ENCODE peak calls at places on chromosome 10, in ten cellular contexts. Y, L, E, C, X, W, S, T, M and O are unnamed samples.
A peak's percentile ranks its signal among the peaks of the same experiment; 100 is the strongest.

GRCh38 chr10:31694929-31695837 is 233.4 kb downstream of the ARHGAP12 start:
- DNase-seq in W (no peak), Y (no peak), E (no peak), C (peak; percentile 18), L (no peak), M (no peak), S (no peak), T (no peak), X (no peak), O (no peak)

GRCh38 chr10:71782917-71783490 is 9.7 kb upstream of the VSIR start:
- DNase-seq in X (no peak), Y (peak; percentile 56), W (no peak), E (no peak), C (no peak), M (no peak), L (no peak), S (no peak), T (no peak), O (no peak)

GRCh38 chr10:10528563-10528910 is 489.1 kb upstream of the CELF2 start:
- DNase-seq in L (no peak), T (no peak), C (peak; percentile 31), X (peak; percentile 24), W (no peak), S (no peak), Y (no peak), M (no peak), E (no peak), O (peak; percentile 66)

GRCh38 chr10:94423627-94424026 is 21.3 kb downstream of the TBC1D12 start:
- DNase-seq in L (no peak), C (peak; percentile 86), W (no peak), S (no peak), Y (no peak), E (no peak), X (peak; percentile 50), M (peak; percentile 38), T (no peak), O (peak; percentile 74)

GRCh38 chr10:86389441-86390193 is 23.0 kb upstream of the GRID1 start:
- DNase-seq in W (no peak), C (no peak), Y (no peak), S (peak; percentile 67), X (peak; percentile 19), M (no peak), L (no peak), T (peak; percentile 36), E (peak; percentile 96), O (peak; percentile 41)

GRCh38 chr10:56370217-56371113 is 9.4 kb upstream of the ZWINT start:
- DNase-seq in Y (no peak), L (no peak), T (no peak), E (peak; percentile 53), X (no peak), W (no peak), C (no peak), S (no peak), M (no peak), O (no peak)

GRCh38 chr10:810351-810846 is 120.9 kb upstream of the DIP2C start:
- DNase-seq in L (no peak), Y (no peak), M (no peak), C (no peak), X (peak; percentile 20), T (no peak), W (no peak), S (no peak), E (peak; percentile 83), O (peak; percentile 49)

GRCh38 chr10:96896884-96897589 is 64.9 kb downstream of the LCOR start:
- DNase-seq in X (no peak), C (peak; percentile 15), E (no peak), Y (no peak), M (no peak), W (no peak), L (no peak), S (no peak), T (no peak), O (no peak)

GRCh38 chr10:5534880-5535856 is 10.4 kb downstream of the CALML3 start:
- DNase-seq in X (peak; percentile 88), L (no peak), M (peak; percentile 49), W (peak; percentile 85), T (no peak), C (peak; percentile 38), S (peak; percentile 56), Y (no peak), E (peak; percentile 12), O (peak; percentile 92)

GRCh38 chr10:102645388-102645740 is 1.1 kb downstream of the TRIM8 start:
- DNase-seq in M (no peak), Y (peak; percentile 89), W (no peak), C (peak; percentile 67), E (peak; percentile 77), T (peak; percentile 75), L (peak; percentile 43), X (no peak), S (peak; percentile 93), O (no peak)

GRCh38 chr10:44071479-44071878 is 313.4 kb downstream of the CXCL12 start:
- DNase-seq in M (peak; percentile 76), L (no peak), T (no peak), C (peak; percentile 80), X (peak; percentile 96), Y (no peak), S (no peak), W (peak; percentile 85), E (no peak), O (peak; percentile 13)

GRCh38 chr10:112446855-112447691 is at the start of the genes VTI1A and ZDHHC6:
- DNase-seq in E (peak; percentile 94), M (peak; percentile 61), W (peak; percentile 46), C (peak; percentile 85), X (peak; percentile 88), L (peak; percentile 58), Y (peak; percentile 89), T (peak; percentile 87), S (peak; percentile 90), O (peak; percentile 86)
- TF ChIP-seq CTCF in E (peak; percentile 41), M (peak; percentile 43), W (peak; percentile 29), C (peak; percentile 24), X (peak; percentile 33), L (peak; percentile 33), Y (no peak), T (no peak), S (no peak), O (peak; percentile 43)

DNA sequence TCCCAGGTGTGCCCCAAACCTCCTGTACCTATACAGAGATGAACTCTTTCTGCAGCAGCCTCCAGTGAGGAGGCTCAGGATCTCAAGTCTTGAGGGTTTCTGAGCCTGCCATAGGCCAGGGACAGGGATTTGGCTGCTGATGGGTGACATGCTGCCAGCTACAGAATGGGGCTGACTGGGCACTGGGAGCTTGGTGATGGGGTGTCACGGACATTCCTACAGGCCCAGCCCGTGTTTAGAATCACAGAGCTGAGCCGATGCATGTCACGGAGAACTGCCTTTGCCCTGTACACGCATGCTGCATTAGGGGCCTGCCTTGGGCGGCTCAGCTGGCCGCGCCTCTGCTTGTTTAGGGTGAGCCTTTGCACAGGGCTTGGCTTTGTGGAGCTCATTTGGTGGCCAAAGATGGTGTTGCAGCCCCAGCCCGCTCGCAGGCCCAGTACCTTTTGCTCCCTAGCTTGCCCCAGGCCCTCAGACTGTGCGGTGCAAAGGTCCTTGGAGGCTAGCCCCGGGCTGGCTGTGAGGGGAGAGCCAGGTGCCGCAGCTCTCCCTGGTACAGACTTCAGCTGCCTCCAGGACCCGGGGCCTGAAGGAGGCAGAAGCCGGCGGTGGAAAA is 108.4 kb upstream of the BTBD16 start:
- DNase-seq in L (no peak), X (no peak), M (no peak), W (no peak), Y (no peak), T (no peak), E (no peak), S (no peak), C (peak; percentile 23), O (no peak)
- H3K4me3 ChIP-seq in L (no peak overlapping the region), X (no peak overlapping the region), M (peak overlapping the region; percentile 57), W (no peak overlapping the region), Y (no peak overlapping the region), T (no peak overlapping the region), E (peak overlapping the region; percentile 81), S (peak overlapping the region; percentile 50), C (no peak overlapping the region), O (peak overlapping the region; percentile 60)

GRCh38 chr10:77350134-77350533 is 287.5 kb downstream of the KCNMA1 start:
- DNase-seq in T (no peak), E (no peak), C (no peak), S (no peak), X (no peak), L (no peak), M (no peak), W (no peak), Y (no peak), O (no peak)

GRCh38 chr10:77349226-77349625 is 288.4 kb downstream of the KCNMA1 start:
- DNase-seq in C (peak; percentile 34), Y (no peak), E (no peak), L (no peak), T (no peak), X (no peak), W (no peak), M (no peak), S (no peak), O (peak; percentile 36)

GRCh38 chr10:77348711-77349110 is 288.9 kb downstream of the KCNMA1 start:
- DNase-seq in E (no peak), X (peak; percentile 23), M (no peak), C (peak; percentile 50), T (no peak), W (no peak), Y (no peak), L (no peak), S (no peak), O (no peak)

GRCh38 chr10:77351386-77351785 is 286.2 kb downstream of the KCNMA1 start:
- DNase-seq in Y (no peak), W (no peak), C (peak; percentile 53), M (peak; percentile 20), E (no peak), S (no peak), X (peak; percentile 82), L (no peak), T (no peak), O (peak; percentile 29)

GRCh38 chr10:77350711-77351119 is 286.9 kb downstream of the KCNMA1 start:
- DNase-seq in M (peak; percentile 97), L (peak; percentile 99), X (peak; percentile 99), Y (no peak), E (no peak), S (peak; percentile 76), T (peak; percentile 32), W (peak; percentile 91), C (peak; percentile 100), O (peak; percentile 98)
- TF ChIP-seq CTCF in M (peak; percentile 38), L (no peak), X (peak; percentile 48), Y (no peak), E (no peak), S (no peak), T (no peak), W (peak; percentile 27), C (no peak), O (peak; percentile 36)

DNA sequence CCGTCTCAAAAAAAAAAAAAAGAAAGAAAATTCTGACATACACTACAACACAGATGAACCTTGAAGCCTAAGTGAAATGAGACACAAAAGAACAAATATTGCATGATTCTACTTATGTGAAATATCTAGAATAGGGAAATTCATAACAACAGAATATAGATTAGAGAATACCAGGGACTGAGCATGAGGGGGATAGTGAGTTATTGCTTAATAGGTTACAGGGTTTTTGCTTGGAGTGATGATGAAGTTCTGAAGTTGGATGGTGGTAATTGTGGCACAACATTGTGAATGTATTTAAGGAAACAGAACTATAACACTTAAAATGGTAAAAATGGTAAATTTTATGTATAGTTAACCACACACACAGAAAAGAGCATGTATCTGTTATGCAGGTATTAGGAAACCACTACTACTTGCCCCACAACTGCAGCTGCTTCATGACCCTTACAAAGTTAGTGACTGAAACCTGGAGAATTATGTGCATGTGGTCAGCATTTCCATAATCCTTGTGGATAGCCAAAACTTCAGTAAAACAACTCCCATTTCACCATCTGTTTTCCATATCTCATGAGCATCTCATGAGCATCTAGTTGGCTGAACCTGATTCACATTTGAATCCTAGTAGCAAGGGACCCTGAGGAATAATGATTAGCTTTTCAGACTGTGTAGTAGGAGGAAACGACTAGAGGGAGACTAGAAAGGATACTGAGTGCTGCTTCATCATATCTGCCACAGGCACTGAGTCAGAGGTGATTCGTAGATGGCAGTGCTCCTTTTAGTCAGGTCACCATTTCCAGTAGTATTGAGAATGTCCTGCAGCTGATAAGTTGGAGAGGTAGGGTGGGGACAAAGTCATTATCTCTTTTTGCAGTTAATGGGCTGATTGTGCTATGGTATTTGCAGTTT is 26.3 kb downstream of the SAMD8 start:
- DNase-seq in Y (no peak), S (no peak), X (peak; percentile 67), E (no peak), M (peak; percentile 44), L (peak; percentile 24), W (peak; percentile 47), T (no peak), C (peak; percentile 67), O (peak; percentile 37)
- H3K4me3 ChIP-seq in Y (no peak overlapping the region), S (no peak overlapping the region), X (no peak overlapping the region), E (no peak overlapping the region), M (no peak overlapping the region), L (no peak overlapping the region), W (no peak overlapping the region), T (no peak overlapping the region), C (no peak overlapping the region), O (no peak overlapping the region)